ENCODE peak calls at places on chromosomes 1 and 21, in five cellular contexts. L, M, W, P and N are unnamed samples.

GRCh38 chr21:15731243-15731613 is 1.4 kb downstream of the USP25 start:
- DNase-seq in M (no peak), W (no peak), L (peak), P (peak), N (no peak)

GRCh38 chr1:228198977-228199590 is 8.8 kb upstream of the OBSCN start:
- DNase-seq in P (peak), L (no peak), W (no peak), M (no peak), N (no peak)

GRCh38 chr1:43936470-43937151 is 3.0 kb downstream of the ARTN start:
- DNase-seq in W (peak), M (no peak), P (peak), L (peak), N (peak)

GRCh38 chr1:12544357-12544756 is 73.7 kb downstream of the DHRS3 start:
- DNase-seq in P (no peak), L (no peak), W (no peak), M (no peak), N (no peak)

GRCh38 chr1:63653971-63654370 is 60.8 kb downstream of the PGM1 start:
- DNase-seq in W (no peak), P (no peak), M (no peak), L (no peak), N (no peak)

GRCh38 chr1:233010164-233010563 is 59.8 kb downstream of the NTPCR start:
- DNase-seq in M (no peak), L (no peak), W (no peak), P (peak), N (no peak)

GRCh38 chr1:30704765-30705509 is 18.4 kb downstream of the MATN1 start:
- DNase-seq in W (no peak), P (no peak), M (no peak), L (no peak), N (no peak)

GRCh38 chr1:233359431-233359830 is 31.9 kb downstream of the MAP3K21 start:
- DNase-seq in M (peak), W (no peak), L (no peak), P (no peak), N (peak)

GRCh38 chr1:13549521-13549920 is 34.1 kb upstream of the PDPN start:
- DNase-seq in M (no peak), W (peak), L (no peak), P (no peak), N (no peak)

GRCh38 chr1:67717876-67718275 is 32.9 kb downstream of the GADD45A start:
- DNase-seq in P (peak), W (no peak), M (no peak), L (no peak), N (no peak)

GRCh38 chr1:209328178-209328577 is 255.3 kb upstream of the CAMK1G start:
- DNase-seq in M (no peak), W (no peak), L (no peak), P (no peak), N (no peak)

GRCh38 chr1:242468749-242469148 is 55.7 kb downstream of the PLD5 start:
- DNase-seq in W (no peak), P (peak), L (no peak), M (no peak), N (no peak)

GRCh38 chr1:924619-925323 is 1.0 kb downstream of the SAMD11 start:
- DNase-seq in W (peak), M (no peak), L (no peak), P (peak), N (no peak)

GRCh38 chr1:228085287-228085926 is 2.9 kb downstream of the ARF1 start:
- DNase-seq in L (no peak), M (no peak), W (peak), P (peak), N (no peak)

GRCh38 chr1:5390497-5390896 is 601.7 kb downstream of the NPHP4 start:
- DNase-seq in M (no peak), W (no peak), L (no peak), P (no peak), N (no peak)

GRCh38 chr21:36059823-36060158 is 535 bp downstream of the SETD4 start:
- DNase-seq in L (no peak), M (no peak), W (no peak), P (no peak), N (peak)

GRCh38 chr1:62444701-62445100 is 7.9 kb downstream of the USP1 start:
- DNase-seq in P (no peak), W (no peak), L (no peak), M (no peak), N (no peak)

GRCh38 chr1:145690587-145691558 is 16.3 kb downstream of the PDZK1 start:
- DNase-seq in L (peak), M (no peak), P (peak), W (no peak), N (no peak)

GRCh38 chr1:55868026-55868425 is 652.9 kb upstream of the USP24 start:
- DNase-seq in L (no peak), W (peak), M (no peak), P (peak), N (no peak)

GRCh38 chr1:85316324-85316723 is 39.9 kb upstream of the BCL10 start:
- DNase-seq in W (no peak), M (no peak), L (no peak), P (no peak), N (no peak)

GRCh38 chr1:79617777-79618176 is 611.2 kb upstream of the ADGRL4 start:
- DNase-seq in P (peak), L (no peak), W (peak), M (no peak), N (no peak)
- TF ChIP-seq CTCF in P (peak), L (peak), W (peak), M (peak), N (peak)

DNA sequence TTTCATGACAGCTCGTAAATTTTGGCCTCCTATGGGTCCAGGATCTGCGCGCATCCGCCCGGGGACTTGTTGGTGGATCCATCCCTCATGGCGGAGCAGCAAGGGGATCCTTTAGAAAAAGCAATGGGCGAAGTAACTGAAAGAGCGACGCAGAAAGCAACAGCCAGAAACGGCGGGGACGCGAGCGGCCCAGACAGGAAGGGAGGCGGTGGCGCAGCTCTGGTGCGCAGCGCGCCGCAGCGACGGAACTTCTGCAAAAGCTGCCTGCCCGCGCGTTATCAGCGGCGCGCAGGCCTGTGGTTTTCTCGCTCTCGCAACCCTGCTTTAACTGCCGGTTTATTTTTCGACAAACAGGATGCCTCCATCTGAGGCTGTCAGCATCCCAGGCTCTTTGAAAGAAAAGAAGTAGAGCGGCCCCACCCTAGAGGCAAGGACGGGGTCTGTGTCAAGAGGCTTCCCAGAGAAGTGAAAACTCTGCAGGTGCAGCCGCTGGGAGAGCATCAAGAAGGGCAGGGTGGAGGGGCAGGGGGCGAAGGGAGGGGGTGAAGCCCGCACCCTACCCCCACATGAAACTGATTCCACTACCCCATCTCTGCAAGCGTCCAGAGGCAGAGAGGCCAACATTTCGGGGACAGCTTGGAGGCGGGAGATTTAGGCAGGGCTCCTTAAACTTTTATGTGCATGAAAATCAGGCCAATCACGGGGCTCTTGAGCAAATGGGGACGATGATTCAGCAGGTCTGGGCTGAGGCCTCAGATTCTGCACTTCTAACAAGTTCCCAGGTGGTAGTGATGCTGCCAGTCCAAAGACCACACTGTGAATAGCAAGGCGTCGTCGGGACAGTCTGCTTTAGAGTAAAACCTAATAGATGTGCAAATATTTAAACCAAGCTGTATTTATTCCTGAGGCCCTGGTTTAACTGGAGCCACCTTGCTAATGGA is 22.2 kb downstream of the RUNX1 start:
- DNase-seq in L (peak), W (peak), P (no peak), M (no peak), N (no peak)
- TF ChIP-seq CTCF in L (peak), W (peak), P (no peak), M (no peak), N (no peak)

GRCh38 chr1:194161591-194161990 is 975.2 kb upstream of the B3GALT2 start:
- DNase-seq in P (no peak), L (no peak), M (no peak), W (no peak), N (no peak)

GRCh38 chr1:194155962-194156361 is 969.5 kb upstream of the B3GALT2 start:
- DNase-seq in M (no peak), W (no peak), P (no peak), L (no peak), N (no peak)

GRCh38 chr1:194164755-194165154 is 978.3 kb upstream of the B3GALT2 start:
- DNase-seq in P (no peak), W (no peak), M (no peak), L (no peak), N (no peak)

DNA sequence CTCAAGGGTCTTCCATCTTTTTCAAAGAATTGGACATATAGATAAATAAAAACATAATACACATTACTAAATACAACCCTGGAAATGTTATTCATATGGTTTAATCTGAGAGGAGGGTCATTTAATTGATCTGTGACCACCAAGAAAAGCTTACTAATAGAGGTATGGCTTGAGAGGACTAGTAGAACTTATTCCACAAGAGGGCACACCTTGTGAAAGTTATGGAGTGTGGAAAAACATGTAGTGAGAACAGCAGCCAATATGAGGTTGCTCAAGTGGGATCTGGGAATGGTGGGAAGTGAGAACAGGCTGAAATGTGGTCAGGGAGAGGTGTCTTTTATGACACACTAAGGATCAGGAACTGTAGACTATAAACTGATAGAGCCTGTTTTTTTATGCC is 973.5 kb upstream of the B3GALT2 start:
- DNase-seq in M (no peak), P (peak), L (no peak), W (peak), N (no peak)
- TF ChIP-seq CTCF in M (no peak), P (peak), L (no peak), W (peak), N (peak)

GRCh38 chr1:197066719-197067456 is at the start of gene F13B:
- DNase-seq in M (no peak), P (peak), L (no peak), W (peak), N (no peak)
- TF ChIP-seq CTCF in M (no peak), P (peak), L (no peak), W (no peak), N (no peak)